ENCODE peak calls at places on chromosomes 6 and 20, in nine cellular contexts. One of them, this sample, is unnamed.

GRCh38 chr6:90110971-90111370 is 185.7 kb downstream of the BACH2 start:
- DNase-seq in HFF-Myc: no peak
- DNase-seq in aorta: no peak
- DNase-seq in breast epithelium: no peak
- DNase-seq in mammary epithelial cell: no peak
- DNase-seq in renal cortical epithelial cell: no peak
- DNase-seq in ascending aorta: no peak
- DNase-seq in retina: no peak
- DNase-seq in NCI-H1092 treated with DMSO at 0.1 percent for 48 hours: no peak
- DNase-seq in this sample: no peak

GRCh38 chr6:75158176-75158575 is 47.7 kb downstream of the COL12A1 start:
- DNase-seq in HFF-Myc: no peak
- DNase-seq in breast epithelium: no peak
- DNase-seq in renal cortical epithelial cell: peak; percentile 9
- DNase-seq in aorta: no peak
- DNase-seq in mammary epithelial cell: no peak
- DNase-seq in NCI-H1092 treated with DMSO at 0.1 percent for 48 hours: no peak
- DNase-seq in retina: no peak
- DNase-seq in ascending aorta: no peak
- DNase-seq in this sample: no peak

GRCh38 chr6:111605100-111605748 is 454 bp downstream of the TRAF3IP2 start:
- DNase-seq in HFF-Myc: peak; percentile 85
- DNase-seq in retina: peak; percentile 67
- DNase-seq in NCI-H1092 treated with DMSO at 0.1 percent for 48 hours: no peak
- DNase-seq in renal cortical epithelial cell: peak; percentile 56
- DNase-seq in mammary epithelial cell: peak; percentile 54
- DNase-seq in breast epithelium: peak; percentile 59
- DNase-seq in aorta: peak; percentile 91
- DNase-seq in ascending aorta: no peak
- DNase-seq in this sample: peak; percentile 42

GRCh38 chr20:15703171-15703911 is 869.9 kb downstream of the KIF16B start:
- DNase-seq in breast epithelium: no peak
- DNase-seq in HFF-Myc: no peak
- DNase-seq in ascending aorta: no peak
- DNase-seq in retina: no peak
- DNase-seq in mammary epithelial cell: peak; percentile 96
- DNase-seq in NCI-H1092 treated with DMSO at 0.1 percent for 48 hours: no peak
- DNase-seq in aorta: no peak
- DNase-seq in renal cortical epithelial cell: peak; percentile 71
- DNase-seq in this sample: no peak

GRCh38 chr6:13407709-13408695 is 79.4 kb downstream of the GFOD1 start:
- DNase-seq in HFF-Myc: no peak
- DNase-seq in NCI-H1092 treated with DMSO at 0.1 percent for 48 hours: no peak
- DNase-seq in mammary epithelial cell: peak; percentile 99
- DNase-seq in aorta: no peak
- DNase-seq in retina: no peak
- DNase-seq in renal cortical epithelial cell: peak; percentile 97
- DNase-seq in ascending aorta: no peak
- DNase-seq in breast epithelium: no peak
- DNase-seq in this sample: no peak

GRCh38 chr6:35300848-35301247 is 3.2 kb downstream of the DEF6 start:
- DNase-seq in mammary epithelial cell: no peak
- DNase-seq in ascending aorta: no peak
- DNase-seq in HFF-Myc: no peak
- DNase-seq in aorta: no peak
- DNase-seq in retina: no peak
- DNase-seq in NCI-H1092 treated with DMSO at 0.1 percent for 48 hours: no peak
- DNase-seq in breast epithelium: no peak
- DNase-seq in renal cortical epithelial cell: no peak
- DNase-seq in this sample: peak; percentile 62

GRCh38 chr6:21908117-21908848 is 314.7 kb downstream of the SOX4 start:
- DNase-seq in renal cortical epithelial cell: no peak
- DNase-seq in ascending aorta: no peak
- DNase-seq in retina: no peak
- DNase-seq in mammary epithelial cell: no peak
- DNase-seq in NCI-H1092 treated with DMSO at 0.1 percent for 48 hours: no peak
- DNase-seq in HFF-Myc: no peak
- DNase-seq in aorta: no peak
- DNase-seq in breast epithelium: no peak
- DNase-seq in this sample: no peak

GRCh38 chr6:7267521-7268091 is 45.4 kb downstream of the SSR1 start:
- DNase-seq in ascending aorta: no peak
- DNase-seq in mammary epithelial cell: peak; percentile 99
- DNase-seq in retina: no peak
- DNase-seq in HFF-Myc: peak; percentile 90
- DNase-seq in renal cortical epithelial cell: peak; percentile 98
- DNase-seq in breast epithelium: peak; percentile 89
- DNase-seq in aorta: peak; percentile 86
- DNase-seq in NCI-H1092 treated with DMSO at 0.1 percent for 48 hours: no peak
- DNase-seq in this sample: no peak

GRCh38 chr6:155177369-155177961 is 86.3 kb upstream of the CLDN20 start:
- DNase-seq in renal cortical epithelial cell: peak; percentile 73
- DNase-seq in mammary epithelial cell: peak; percentile 47
- DNase-seq in aorta: no peak
- DNase-seq in ascending aorta: no peak
- DNase-seq in NCI-H1092 treated with DMSO at 0.1 percent for 48 hours: peak; percentile 68
- DNase-seq in retina: peak; percentile 39
- DNase-seq in breast epithelium: no peak
- DNase-seq in HFF-Myc: no peak
- DNase-seq in this sample: no peak

GRCh38 chr20:37821691-37822655 is 81.0 kb upstream of the VSTM2L start:
- DNase-seq in renal cortical epithelial cell: peak; percentile 27
- DNase-seq in NCI-H1092 treated with DMSO at 0.1 percent for 48 hours: no peak
- DNase-seq in HFF-Myc: peak; percentile 30
- DNase-seq in retina: no peak
- DNase-seq in mammary epithelial cell: peak; percentile 67
- DNase-seq in aorta: no peak
- DNase-seq in ascending aorta: no peak
- DNase-seq in breast epithelium: no peak
- DNase-seq in this sample: no peak

GRCh38 chr6:36838896-36839818 is at the start of gene CPNE5:
- DNase-seq in aorta: no peak
- DNase-seq in ascending aorta: no peak
- DNase-seq in retina: peak; percentile 61
- DNase-seq in HFF-Myc: no peak
- DNase-seq in breast epithelium: no peak
- DNase-seq in renal cortical epithelial cell: no peak
- DNase-seq in NCI-H1092 treated with DMSO at 0.1 percent for 48 hours: no peak
- DNase-seq in mammary epithelial cell: no peak
- DNase-seq in this sample: no peak

GRCh38 chr20:47973519-47974233 is 188.4 kb upstream of the SULF2 start:
- DNase-seq in mammary epithelial cell: no peak
- DNase-seq in ascending aorta: no peak
- DNase-seq in aorta: no peak
- DNase-seq in renal cortical epithelial cell: peak; percentile 23
- DNase-seq in breast epithelium: no peak
- DNase-seq in NCI-H1092 treated with DMSO at 0.1 percent for 48 hours: no peak
- DNase-seq in retina: peak; percentile 68
- DNase-seq in HFF-Myc: no peak
- DNase-seq in this sample: no peak

GRCh38 chr20:39879296-39879695 is 809.7 kb downstream of the MAFB start:
- DNase-seq in renal cortical epithelial cell: no peak
- DNase-seq in NCI-H1092 treated with DMSO at 0.1 percent for 48 hours: no peak
- DNase-seq in aorta: no peak
- DNase-seq in ascending aorta: no peak
- DNase-seq in retina: no peak
- DNase-seq in breast epithelium: no peak
- DNase-seq in mammary epithelial cell: no peak
- DNase-seq in HFF-Myc: no peak
- DNase-seq in this sample: no peak

GRCh38 chr6:13013681-13014550 is 297.3 kb downstream of the PHACTR1 start:
- DNase-seq in retina: peak; percentile 68
- DNase-seq in HFF-Myc: no peak
- DNase-seq in ascending aorta: no peak
- DNase-seq in NCI-H1092 treated with DMSO at 0.1 percent for 48 hours: no peak
- DNase-seq in renal cortical epithelial cell: no peak
- DNase-seq in breast epithelium: no peak
- DNase-seq in mammary epithelial cell: no peak
- DNase-seq in aorta: peak; percentile 75
- DNase-seq in this sample: no peak

GRCh38 chr6:64334646-64335045 is 699.0 kb downstream of the PHF3 start:
- DNase-seq in renal cortical epithelial cell: peak; percentile 26
- DNase-seq in ascending aorta: no peak
- DNase-seq in NCI-H1092 treated with DMSO at 0.1 percent for 48 hours: no peak
- DNase-seq in breast epithelium: no peak
- DNase-seq in mammary epithelial cell: no peak
- DNase-seq in retina: no peak
- DNase-seq in aorta: no peak
- DNase-seq in HFF-Myc: no peak
- DNase-seq in this sample: no peak

GRCh38 chr6:89007209-89008001 is 44.0 kb upstream of the RNGTT start:
- DNase-seq in renal cortical epithelial cell: peak; percentile 74
- DNase-seq in aorta: no peak
- DNase-seq in retina: no peak
- DNase-seq in NCI-H1092 treated with DMSO at 0.1 percent for 48 hours: no peak
- DNase-seq in breast epithelium: no peak
- DNase-seq in HFF-Myc: no peak
- DNase-seq in ascending aorta: no peak
- DNase-seq in mammary epithelial cell: no peak
- DNase-seq in this sample: no peak

GRCh38 chr6:138107078-138107751 is at the start of gene PERP:
- DNase-seq in retina: peak; percentile 88
- DNase-seq in ascending aorta: no peak
- DNase-seq in HFF-Myc: no peak
- DNase-seq in aorta: peak; percentile 91
- DNase-seq in renal cortical epithelial cell: no peak
- DNase-seq in NCI-H1092 treated with DMSO at 0.1 percent for 48 hours: peak; percentile 52
- DNase-seq in mammary epithelial cell: peak; percentile 89
- DNase-seq in breast epithelium: peak; percentile 78
- DNase-seq in this sample: peak; percentile 91

GRCh38 chr6:169689247-169689646 is 12.6 kb downstream of the WDR27 start:
- DNase-seq in breast epithelium: no peak
- DNase-seq in NCI-H1092 treated with DMSO at 0.1 percent for 48 hours: no peak
- DNase-seq in HFF-Myc: no peak
- DNase-seq in renal cortical epithelial cell: peak; percentile 69
- DNase-seq in retina: no peak
- DNase-seq in mammary epithelial cell: peak; percentile 93
- DNase-seq in ascending aorta: no peak
- DNase-seq in aorta: no peak
- DNase-seq in this sample: no peak

GRCh38 chr6:27281569-27281968 is 30.5 kb downstream of the POM121L2 start:
- DNase-seq in retina: no peak
- DNase-seq in NCI-H1092 treated with DMSO at 0.1 percent for 48 hours: no peak
- DNase-seq in renal cortical epithelial cell: no peak
- DNase-seq in breast epithelium: no peak
- DNase-seq in HFF-Myc: no peak
- DNase-seq in ascending aorta: no peak
- DNase-seq in aorta: no peak
- DNase-seq in mammary epithelial cell: no peak
- DNase-seq in this sample: no peak

GRCh38 chr6:28104392-28105250 is 19.8 kb upstream of the ZSCAN16 start:
- DNase-seq in renal cortical epithelial cell: peak; percentile 69
- DNase-seq in mammary epithelial cell: peak; percentile 80
- DNase-seq in NCI-H1092 treated with DMSO at 0.1 percent for 48 hours: peak; percentile 74
- DNase-seq in aorta: peak; percentile 90
- DNase-seq in HFF-Myc: peak; percentile 44
- DNase-seq in ascending aorta: peak; percentile 26
- DNase-seq in retina: peak; percentile 95
- DNase-seq in breast epithelium: peak; percentile 80
- DNase-seq in this sample: peak; percentile 95

GRCh38 chr6:131635384-131636340 is 1.4 kb upstream of the ENPP3 start:
- DNase-seq in aorta: no peak
- DNase-seq in ascending aorta: no peak
- DNase-seq in breast epithelium: no peak
- DNase-seq in mammary epithelial cell: no peak
- DNase-seq in HFF-Myc: no peak
- DNase-seq in NCI-H1092 treated with DMSO at 0.1 percent for 48 hours: no peak
- DNase-seq in renal cortical epithelial cell: peak; percentile 92
- DNase-seq in retina: no peak
- DNase-seq in this sample: no peak

GRCh38 chr6:165876568-165876967 is 213.5 kb upstream of the PDE10A start:
- DNase-seq in aorta: no peak
- DNase-seq in HFF-Myc: no peak
- DNase-seq in mammary epithelial cell: no peak
- DNase-seq in breast epithelium: no peak
- DNase-seq in retina: no peak
- DNase-seq in NCI-H1092 treated with DMSO at 0.1 percent for 48 hours: no peak
- DNase-seq in ascending aorta: no peak
- DNase-seq in renal cortical epithelial cell: peak; percentile 7
- DNase-seq in this sample: no peak

GRCh38 chr6:139337830-139338229 is 36.6 kb downstream of the CITED2 start:
- DNase-seq in breast epithelium: no peak
- DNase-seq in aorta: no peak
- DNase-seq in NCI-H1092 treated with DMSO at 0.1 percent for 48 hours: no peak
- DNase-seq in renal cortical epithelial cell: no peak
- DNase-seq in mammary epithelial cell: no peak
- DNase-seq in ascending aorta: no peak
- DNase-seq in retina: no peak
- DNase-seq in HFF-Myc: no peak
- DNase-seq in this sample: no peak

GRCh38 chr6:75602164-75602896 is 650 bp downstream of the SENP6 start:
- DNase-seq in renal cortical epithelial cell: no peak
- DNase-seq in breast epithelium: peak; percentile 52
- DNase-seq in HFF-Myc: no peak
- DNase-seq in retina: peak; percentile 95
- DNase-seq in ascending aorta: no peak
- DNase-seq in NCI-H1092 treated with DMSO at 0.1 percent for 48 hours: peak; percentile 42
- DNase-seq in aorta: peak; percentile 85
- DNase-seq in mammary epithelial cell: peak; percentile 71
- DNase-seq in this sample: peak; percentile 68

GRCh38 chr6:105649192-105649591 is 246.3 kb upstream of the PREP start:
- DNase-seq in aorta: no peak
- DNase-seq in NCI-H1092 treated with DMSO at 0.1 percent for 48 hours: no peak
- DNase-seq in ascending aorta: no peak
- DNase-seq in HFF-Myc: no peak
- DNase-seq in mammary epithelial cell: no peak
- DNase-seq in renal cortical epithelial cell: no peak
- DNase-seq in retina: no peak
- DNase-seq in breast epithelium: no peak
- DNase-seq in this sample: no peak

GRCh38 chr6:161569071-161569470 is 295.2 kb upstream of the AGPAT4 start:
- DNase-seq in retina: peak; percentile 35
- DNase-seq in ascending aorta: no peak
- DNase-seq in NCI-H1092 treated with DMSO at 0.1 percent for 48 hours: no peak
- DNase-seq in aorta: no peak
- DNase-seq in breast epithelium: no peak
- DNase-seq in renal cortical epithelial cell: no peak
- DNase-seq in HFF-Myc: no peak
- DNase-seq in mammary epithelial cell: no peak
- DNase-seq in this sample: no peak

GRCh38 chr6:26163733-26164505 is 76.7 kb downstream of the HFE start:
- DNase-seq in HFF-Myc: no peak
- DNase-seq in breast epithelium: no peak
- DNase-seq in renal cortical epithelial cell: no peak
- DNase-seq in retina: no peak
- DNase-seq in aorta: no peak
- DNase-seq in ascending aorta: no peak
- DNase-seq in mammary epithelial cell: no peak
- DNase-seq in NCI-H1092 treated with DMSO at 0.1 percent for 48 hours: no peak
- DNase-seq in this sample: no peak

GRCh38 chr20:63860325-63861051 is 810 bp upstream of the ABHD16B start:
- DNase-seq in renal cortical epithelial cell: no peak
- DNase-seq in NCI-H1092 treated with DMSO at 0.1 percent for 48 hours: no peak
- DNase-seq in HFF-Myc: no peak
- DNase-seq in retina: no peak
- DNase-seq in aorta: no peak
- DNase-seq in mammary epithelial cell: no peak
- DNase-seq in ascending aorta: no peak
- DNase-seq in breast epithelium: no peak
- DNase-seq in this sample: no peak

GRCh38 chr6:680204-680603 is 12.7 kb downstream of the EXOC2 start:
- DNase-seq in breast epithelium: no peak
- DNase-seq in renal cortical epithelial cell: no peak
- DNase-seq in NCI-H1092 treated with DMSO at 0.1 percent for 48 hours: no peak
- DNase-seq in retina: no peak
- DNase-seq in ascending aorta: no peak
- DNase-seq in aorta: no peak
- DNase-seq in HFF-Myc: no peak
- DNase-seq in mammary epithelial cell: no peak
- DNase-seq in this sample: no peak

GRCh38 chr20:50876063-50876685 is 55.1 kb downstream of the ADNP start:
- DNase-seq in breast epithelium: peak; percentile 45
- DNase-seq in aorta: peak; percentile 55
- DNase-seq in NCI-H1092 treated with DMSO at 0.1 percent for 48 hours: no peak
- DNase-seq in renal cortical epithelial cell: no peak
- DNase-seq in HFF-Myc: no peak
- DNase-seq in retina: no peak
- DNase-seq in ascending aorta: no peak
- DNase-seq in mammary epithelial cell: no peak
- DNase-seq in this sample: no peak

GRCh38 chr6:23656257-23656731 is 469.7 kb upstream of the NRSN1 start:
- DNase-seq in aorta: no peak
- DNase-seq in HFF-Myc: no peak
- DNase-seq in ascending aorta: no peak
- DNase-seq in retina: peak; percentile 63
- DNase-seq in renal cortical epithelial cell: no peak
- DNase-seq in NCI-H1092 treated with DMSO at 0.1 percent for 48 hours: peak; percentile 89
- DNase-seq in mammary epithelial cell: no peak
- DNase-seq in breast epithelium: no peak
- DNase-seq in this sample: no peak